ENCODE peak calls at places on chromosome 10, in seven cellular contexts. O, U, M, B, T, Q and P are unnamed samples.

GRCh38 chr10:21406595-21407218 is 118.8 kb downstream of the SKIDA1 start:
- DNase-seq in U (peak), Q (no peak), B (no peak), M (no peak), T (no peak), O (no peak), P (no peak)

GRCh38 chr10:75616076-75616475 is 184.7 kb downstream of the LRMDA start:
- DNase-seq in U (no peak), M (no peak), O (no peak), Q (no peak), T (no peak), B (no peak), P (no peak)

GRCh38 chr10:5547684-5547933 is 22.8 kb downstream of the CALML3 start:
- DNase-seq in B (no peak), T (no peak), M (no peak), O (no peak), U (no peak), Q (no peak), P (no peak)

GRCh38 chr10:18436902-18437301 is 214.5 kb downstream of the NSUN6 start:
- DNase-seq in M (no peak), U (no peak), B (no peak), T (no peak), O (no peak), Q (no peak), P (peak)

GRCh38 chr10:44922826-44923545 is 11.8 kb downstream of the TMEM72 start:
- DNase-seq in T (no peak), U (no peak), Q (no peak), O (no peak), B (no peak), M (no peak), P (no peak)

GRCh38 chr10:105398202-105398601 is 757.1 kb downstream of the SORCS3 start:
- DNase-seq in T (no peak), U (no peak), O (no peak), M (no peak), B (no peak), Q (peak), P (no peak)

GRCh38 chr10:74177140-74177677 is 26.2 kb downstream of the ADK start:
- DNase-seq in T (no peak), M (no peak), Q (no peak), O (no peak), B (peak), U (peak), P (no peak)

GRCh38 chr10:48948631-48949030 is 9.0 kb upstream of the LRRC18 start:
- DNase-seq in O (no peak), Q (no peak), M (no peak), U (no peak), B (no peak), T (no peak), P (no peak)

GRCh38 chr10:77159538-77160110 is 478.0 kb downstream of the KCNMA1 start:
- DNase-seq in U (no peak), T (no peak), Q (no peak), B (no peak), O (no peak), M (no peak), P (no peak)

GRCh38 chr10:100875484-100876166 is 37.1 kb upstream of the SLF2 start:
- DNase-seq in M (no peak), U (no peak), B (peak), Q (no peak), T (no peak), O (no peak), P (no peak)
- TF ChIP-seq JUND in M (no peak), U (no peak), B (no peak), Q (no peak), T (no peak), O (no peak), P (no peak)

GRCh38 chr10:63456437-63457210 is 9.2 kb downstream of the JMJD1C start:
- DNase-seq in Q (no peak), T (no peak), M (no peak), B (no peak), U (no peak), O (no peak), P (no peak)
- TF ChIP-seq JUND in Q (peak), T (no peak), M (no peak), B (no peak), U (no peak), O (no peak), P (no peak)

GRCh38 chr10:32646535-32646934 is 200.6 kb downstream of the CCDC7 start:
- DNase-seq in U (no peak), B (no peak), Q (no peak), T (no peak), M (no peak), O (no peak), P (no peak)
- TF ChIP-seq JUND in U (no peak), B (no peak), Q (no peak), T (no peak), M (no peak), O (no peak), P (no peak)

GRCh38 chr10:130498934-130499333 is 362.7 kb downstream of the GLRX3 start:
- DNase-seq in Q (no peak), O (no peak), B (no peak), T (no peak), M (no peak), U (no peak), P (no peak)

GRCh38 chr10:130497056-130498010 is 361.1 kb downstream of the GLRX3 start:
- DNase-seq in B (no peak), O (no peak), U (no peak), T (no peak), M (no peak), Q (no peak), P (no peak)

GRCh38 chr10:130498042-130498441 is 361.9 kb downstream of the GLRX3 start:
- DNase-seq in Q (no peak), B (no peak), O (no peak), T (no peak), U (no peak), M (no peak), P (no peak)

GRCh38 chr10:130499541-130499940 is 363.4 kb downstream of the GLRX3 start:
- DNase-seq in M (no peak), T (no peak), U (no peak), Q (no peak), B (no peak), O (no peak), P (no peak)

GRCh38 chr10:130500251-130501000 is 364.2 kb downstream of the GLRX3 start:
- DNase-seq in B (no peak), Q (no peak), M (no peak), U (no peak), O (no peak), T (no peak), P (no peak)
- TF ChIP-seq JUND in B (no peak), Q (no peak), M (no peak), U (no peak), O (no peak), T (no peak), P (no peak)

GRCh38 chr10:3782099-3782455 is 2.9 kb downstream of the KLF6 start:
- DNase-seq in T (no peak), M (no peak), O (no peak), U (no peak), B (no peak), Q (no peak), P (no peak)
- TF ChIP-seq JUND in T (no peak), M (no peak), O (no peak), U (no peak), B (no peak), Q (no peak), P (no peak)

DNA sequence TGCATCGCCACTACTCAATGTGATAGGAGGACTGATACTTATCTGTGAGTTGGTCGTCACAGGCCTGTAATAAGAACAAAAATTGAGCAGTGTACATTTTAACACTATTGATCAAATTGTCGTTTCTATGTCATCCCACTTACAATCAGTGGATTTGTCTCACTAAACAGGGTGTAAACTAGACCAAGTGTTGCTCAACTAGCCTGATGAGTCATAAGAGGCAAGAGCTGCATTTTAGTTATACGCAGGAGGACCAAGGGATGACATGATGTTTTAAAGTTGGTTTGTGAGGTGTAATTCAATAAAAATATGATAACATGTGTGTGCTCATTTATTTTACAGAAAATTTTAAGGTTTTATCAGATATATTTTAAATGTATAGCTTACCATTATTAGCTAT is 1239.2 kb downstream of the REEP3 start:
- DNase-seq in B (no peak), Q (no peak), T (no peak), U (no peak), O (no peak), M (no peak), P (no peak)
- TF ChIP-seq JUND in B (no peak), Q (no peak), T (no peak), U (no peak), O (no peak), M (no peak), P (no peak)

GRCh38 chr10:117610321-117610720 is 67.8 kb downstream of the EMX2 start:
- DNase-seq in O (no peak), U (no peak), B (no peak), Q (no peak), T (no peak), M (no peak), P (no peak)

GRCh38 chr10:117616179-117616578 is 73.6 kb downstream of the EMX2 start:
- DNase-seq in Q (no peak), U (no peak), T (peak), O (no peak), B (no peak), M (no peak), P (no peak)

GRCh38 chr10:117615649-117616048 is 73.1 kb downstream of the EMX2 start:
- DNase-seq in U (no peak), T (no peak), M (no peak), B (no peak), O (no peak), Q (no peak), P (no peak)

GRCh38 chr10:117609095-117609821 is 66.7 kb downstream of the EMX2 start:
- DNase-seq in M (no peak), U (no peak), T (no peak), B (peak), Q (no peak), O (no peak), P (peak)

DNA sequence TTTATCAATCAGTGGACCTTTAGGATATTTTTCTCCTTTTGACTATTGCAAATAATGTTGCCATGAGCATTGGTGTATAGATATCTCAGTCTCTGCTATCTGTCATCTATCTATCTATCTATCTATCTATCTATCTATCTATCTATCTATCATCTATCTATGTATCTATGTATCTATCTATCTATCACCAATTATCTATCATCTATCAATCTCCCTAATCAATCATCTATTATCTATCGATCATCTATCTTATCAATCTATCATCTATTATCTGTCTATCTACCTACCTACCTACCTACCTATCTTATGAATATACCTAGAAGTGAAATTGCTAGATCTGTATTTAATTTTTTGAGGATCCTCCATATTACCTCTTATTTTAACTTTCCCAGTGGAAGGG is 69.6 kb downstream of the EMX2 start:
- DNase-seq in O (no peak), M (no peak), B (no peak), Q (no peak), T (no peak), U (no peak), P (no peak)
- TF ChIP-seq JUND in O (no peak), M (no peak), B (no peak), Q (no peak), T (no peak), U (no peak), P (no peak)

GRCh38 chr10:109978481-109978880 is 29.3 kb upstream of the ADD3 start:
- DNase-seq in U (peak), T (no peak), Q (no peak), O (no peak), B (peak), M (peak), P (no peak)
- TF ChIP-seq JUND in U (no peak), T (no peak), Q (no peak), O (no peak), B (no peak), M (no peak), P (no peak)

GRCh38 chr10:97543025-97543546 is 29.5 kb upstream of the ANKRD2 start:
- DNase-seq in M (peak), B (peak), Q (no peak), T (no peak), O (no peak), U (peak), P (peak)
- TF ChIP-seq JUND in M (peak), B (no peak), Q (peak), T (no peak), O (peak), U (peak), P (no peak)

DNA sequence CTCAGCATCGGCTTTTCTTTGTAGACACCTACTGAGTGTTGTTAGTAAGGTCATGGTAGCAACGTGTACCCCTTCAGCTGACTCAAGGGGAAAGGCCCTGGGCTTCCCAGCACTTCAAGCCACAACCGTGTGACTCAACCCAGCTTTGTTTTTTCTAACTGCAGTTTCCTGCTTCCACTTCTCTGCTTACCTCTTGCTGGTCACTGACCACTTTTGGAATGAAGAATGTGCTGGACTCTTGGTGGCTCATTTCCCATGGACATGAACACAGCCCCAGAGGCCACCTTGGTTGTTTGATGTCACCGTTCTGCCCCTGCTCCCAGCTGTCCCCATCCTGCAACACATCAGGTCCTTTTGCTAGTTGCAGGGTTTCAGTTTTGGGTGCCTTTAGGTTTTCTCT is 69.5 kb upstream of the ZNF438 start:
- DNase-seq in M (peak), O (no peak), T (peak), B (no peak), U (no peak), Q (no peak), P (no peak)
- TF ChIP-seq JUND in M (peak), O (no peak), T (no peak), B (no peak), U (no peak), Q (no peak), P (no peak)